ENCODE peak calls at places on chromosomes 7 and 10, in eight cellular contexts. L, G, H, M, B, X, Y and U are unnamed samples. For H3K36me3 and H3K9me2, the result is how much of the 10 kb centered on the place peaks cover.

GRCh38 chr7:4725014-4725951 is 43.2 kb downstream of the FOXK1 start:
- DNase-seq in X (no peak), G (peak), Y (peak), B (peak), H (peak), M (no peak), L (peak), U (no peak)

GRCh38 chr7:2128601-2129375 is 104.0 kb downstream of the MAD1L1 start:
- DNase-seq in B (no peak), Y (no peak), X (no peak), H (no peak), L (no peak), G (no peak), M (no peak), U (no peak)

GRCh38 chr7:96823274-96823673 is 113.6 kb upstream of the SEM1 start:
- DNase-seq in X (no peak), H (no peak), Y (no peak), L (peak), M (no peak), G (no peak), B (no peak), U (no peak)

GRCh38 chr7:28311670-28312069 is 100.6 kb upstream of the CREB5 start:
- DNase-seq in Y (no peak), H (peak), X (no peak), G (no peak), L (no peak), B (no peak), M (no peak), U (no peak)

GRCh38 chr7:36637417-36637816 is 86.9 kb downstream of the AOAH start:
- DNase-seq in H (no peak), G (no peak), L (no peak), Y (no peak), B (no peak), M (no peak), X (no peak), U (no peak)

GRCh38 chr7:132402751-132403245 is 173.5 kb downstream of the PLXNA4 start:
- DNase-seq in X (no peak), G (no peak), B (no peak), H (no peak), L (no peak), M (no peak), Y (no peak), U (no peak)

GRCh38 chr10:26468691-26469090 is 30.6 kb downstream of the APBB1IP start:
- DNase-seq in X (no peak), G (no peak), H (no peak), Y (no peak), L (no peak), M (no peak), B (no peak), U (peak)

GRCh38 chr7:114931656-114932011 is 9.7 kb downstream of the MDFIC start:
- DNase-seq in X (no peak), G (no peak), L (no peak), Y (no peak), H (no peak), B (peak), M (no peak), U (no peak)

GRCh38 chr7:149620961-149621360 is 123.4 kb upstream of the ZNF746 start:
- DNase-seq in Y (no peak), M (no peak), X (no peak), G (no peak), B (no peak), L (no peak), H (no peak), U (no peak)

GRCh38 chr10:73898730-73899400 is 12.1 kb upstream of the PLAU start:
- DNase-seq in H (no peak), M (no peak), L (no peak), Y (no peak), B (no peak), X (no peak), G (no peak), U (no peak)

GRCh38 chr7:45977256-45977655 is 56.2 kb upstream of the IGFBP3 start:
- DNase-seq in L (no peak), G (no peak), X (no peak), Y (no peak), M (no peak), H (no peak), B (no peak), U (no peak)

GRCh38 chr10:52639652-52640051 is 132.9 kb downstream of the MBL2 start:
- DNase-seq in B (peak), M (no peak), Y (no peak), X (no peak), L (peak), G (peak), H (no peak), U (no peak)

GRCh38 chr10:123569436-123570010 is 96.6 kb upstream of the GPR26 start:
- DNase-seq in L (no peak), X (no peak), H (no peak), G (no peak), B (no peak), Y (no peak), M (no peak), U (no peak)

GRCh38 chr7:50470250-50471163 is 20.4 kb upstream of the FIGNL1 start:
- DNase-seq in H (no peak), Y (no peak), G (no peak), B (no peak), M (no peak), L (no peak), X (no peak), U (no peak)

GRCh38 chr7:82204694-82205093 is 238.9 kb downstream of the CACNA2D1 start:
- DNase-seq in M (no peak), X (no peak), G (no peak), H (no peak), Y (no peak), B (no peak), L (peak), U (no peak)

GRCh38 chr7:141074162-141074989 is 512 bp downstream of the TMEM178B start:
- DNase-seq in H (peak), B (peak), G (peak), L (peak), Y (no peak), M (no peak), X (peak), U (no peak)

GRCh38 chr7:518630-519428 is 817 bp downstream of the PDGFA start:
- DNase-seq in H (peak), B (no peak), Y (peak), L (peak), M (no peak), X (peak), G (peak), U (no peak)

GRCh38 chr7:25954395-25954794 is 197.6 kb upstream of the NFE2L3 start:
- DNase-seq in X (no peak), G (no peak), B (no peak), H (peak), M (no peak), Y (no peak), L (no peak), U (no peak)

GRCh38 chr7:147249956-147250355 is 1133.4 kb downstream of the CNTNAP2 start:
- DNase-seq in L (no peak), H (peak), Y (no peak), X (no peak), B (no peak), M (no peak), G (no peak), U (no peak)
- TF ChIP-seq CTCF in L (peak), H (no peak), Y (no peak), X (no peak), B (no peak), M (no peak), G (peak), U (no peak)

GRCh38 chr10:62056219-62056618 is 154.7 kb downstream of the ARID5B start:
- DNase-seq in G (no peak), Y (no peak), L (no peak), X (no peak), H (no peak), B (no peak), M (no peak), U (no peak)

GRCh38 chr10:62057872-62058271 is 156.4 kb downstream of the ARID5B start:
- DNase-seq in G (no peak), B (no peak), M (no peak), H (no peak), Y (no peak), X (no peak), L (no peak), U (no peak)

GRCh38 chr10:62057359-62057758 is 155.9 kb downstream of the ARID5B start:
- DNase-seq in L (no peak), B (no peak), G (no peak), M (no peak), Y (no peak), H (no peak), X (no peak), U (no peak)

GRCh38 chr10:62058476-62058875 is 157.0 kb downstream of the ARID5B start:
- DNase-seq in L (no peak), X (no peak), B (no peak), G (no peak), H (no peak), Y (no peak), M (no peak), U (no peak)

DNA sequence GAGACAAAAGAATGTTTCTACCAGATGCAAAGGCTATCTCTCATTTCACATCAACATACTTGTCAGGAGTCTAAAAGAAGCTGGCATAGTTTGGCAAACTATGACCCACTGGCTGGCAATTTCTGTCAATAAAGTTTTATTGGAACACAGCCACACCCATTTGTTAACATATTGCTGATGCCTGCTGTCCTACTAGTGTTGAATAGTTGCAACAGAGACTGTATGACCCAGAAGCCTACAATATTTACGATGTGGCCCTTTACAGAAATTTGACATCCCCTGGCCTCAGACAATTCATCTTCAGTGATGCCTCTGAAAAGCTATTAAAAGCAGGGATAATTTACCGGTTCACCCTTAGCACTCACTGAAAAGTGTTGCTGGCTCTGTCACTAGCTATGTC is 155.2 kb downstream of the ARID5B start:
- DNase-seq in X (no peak), B (no peak), Y (no peak), M (no peak), G (no peak), L (peak), H (no peak), U (no peak)
- H3K36me3 ChIP-seq in X (under half), B (under half), Y (under half), M (under half), G (half or more), L (half or more), H (under half), U (half or more)

GRCh38 chr7:112234147-112234546 is 27.7 kb downstream of the ZNF277 start:
- DNase-seq in G (no peak), Y (no peak), X (no peak), H (no peak), B (no peak), L (no peak), M (no peak), U (no peak)
- H3K9me2 ChIP-seq in G (under half), Y (under half), X (under half), H (under half), B (under half), L (under half), M (under half), U (under half)

GRCh38 chr7:134016942-134017303 is 110.2 kb upstream of the LRGUK start:
- DNase-seq in G (no peak), M (no peak), Y (no peak), B (no peak), L (no peak), X (no peak), H (no peak), U (no peak)
- TF ChIP-seq CTCF in G (no peak), M (no peak), Y (peak), B (no peak), L (no peak), X (no peak), H (no peak), U (peak)

DNA sequence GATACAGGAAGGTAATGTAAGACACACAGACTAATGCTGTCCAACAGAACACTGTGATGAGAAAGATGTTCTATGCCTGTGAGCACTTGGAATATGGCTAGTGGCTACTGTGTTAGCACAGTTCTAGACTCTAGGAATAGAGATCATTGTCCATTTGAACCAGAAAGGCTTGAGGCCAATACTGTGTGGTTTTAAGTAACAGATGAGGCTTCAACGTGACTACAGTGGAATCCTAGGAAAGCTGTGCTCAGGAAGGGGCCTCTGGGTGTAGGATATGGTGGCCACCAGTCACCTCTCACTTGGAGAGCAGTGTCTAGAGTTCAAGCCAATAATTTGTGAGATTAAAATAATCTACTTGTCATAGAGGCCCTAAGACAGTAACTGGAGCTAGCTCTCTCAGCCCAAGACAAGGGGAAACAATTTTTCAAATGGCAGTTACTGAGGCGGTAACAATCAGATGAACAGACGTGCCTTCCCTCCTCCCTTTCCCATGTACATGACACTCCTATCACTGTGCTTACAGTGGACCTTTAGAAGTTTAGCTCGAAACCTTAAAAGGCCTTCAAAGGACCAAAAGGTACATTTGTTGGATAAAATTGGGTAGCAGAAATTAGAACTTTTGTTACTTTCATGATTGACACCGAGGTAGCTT is 10.2 kb downstream of the ZDHHC16 start:
- DNase-seq in B (no peak), G (no peak), L (no peak), H (no peak), Y (no peak), X (no peak), M (no peak), U (no peak)
- H3K36me3 ChIP-seq in B (under half), G (half or more), L (under half), H (under half), Y (under half), X (under half), M (under half), U (half or more)